ENCODE peak calls at places on chromosomes 13 and 19, in eight cellular contexts. S is NB4, J is IMR-90, B is Peyer's patch, F is astrocyte of the spinal cord, I is uterus, Z is HCT116, U is aorta. M is an unnamed sample.

GRCh38 chr13:24306632-24307031 is 2.7 kb upstream of the C1QTNF9 start:
- DNase-seq in S (no peak), J (peak; percentile 73), B (no peak), F (peak; percentile 12), I (no peak), Z (no peak), U (no peak), M (peak; percentile 5)

GRCh38 chr19:41248895-41249294 is 15.3 kb upstream of the HNRNPUL1 start:
- DNase-seq in S (no peak), J (no peak), B (no peak), F (no peak), I (no peak), Z (no peak), U (no peak), M (no peak)

GRCh38 chr19:41699968-41700323 is 8.5 kb upstream of the CEACAM5 start:
- DNase-seq in S (no peak), J (no peak), B (no peak), F (no peak), I (no peak), Z (no peak), U (no peak), M (no peak)

GRCh38 chr13:84902243-84902642 is 897.0 kb downstream of the SLITRK6 start:
- DNase-seq in S (no peak), J (no peak), B (no peak), F (no peak), I (no peak), Z (no peak), U (no peak), M (no peak)

GRCh38 chr13:98184796-98185195 is 7.7 kb upstream of the RNF113B start:
- DNase-seq in S (no peak), J (peak; percentile 68), B (no peak), F (peak; percentile 57), I (no peak), Z (no peak), U (no peak), M (peak; percentile 49)

GRCh38 chr13:39815345-39816111 is 160.1 kb downstream of the COG6 start:
- DNase-seq in S (no peak), J (no peak), B (no peak), F (peak; percentile 27), I (no peak), Z (no peak), U (no peak), M (peak; percentile 62)

GRCh38 chr13:78593652-78594494 is 9.5 kb downstream of the POU4F1 start:
- DNase-seq in S (no peak), J (no peak), B (no peak), F (no peak), I (no peak), Z (no peak), U (no peak), M (no peak)

GRCh38 chr19:38433268-38433733 is at the start of gene RYR1:
- DNase-seq in S (peak; percentile 33), J (no peak), B (no peak), F (no peak), I (no peak), Z (peak; percentile 37), U (peak; percentile 81), M (peak; percentile 5)

GRCh38 chr13:79385694-79386093 is 20.4 kb downstream of the RBM26 start:
- DNase-seq in S (peak; percentile 83), J (no peak), B (no peak), F (no peak), I (no peak), Z (no peak), U (no peak), M (no peak)

GRCh38 chr19:9917322-9917721 is 19.0 kb downstream of the OLFM2 start:
- DNase-seq in S (peak; percentile 68), J (peak; percentile 60), B (no peak), F (peak; percentile 24), I (no peak), Z (peak; percentile 42), U (no peak), M (peak; percentile 66)

GRCh38 chr13:60837806-60838205 is 440.8 kb downstream of the TDRD3 start:
- DNase-seq in S (peak; percentile 6), J (no peak), B (no peak), F (peak; percentile 2), I (no peak), Z (no peak), U (no peak), M (no peak)

GRCh38 chr13:60230593-60230992 is 66.9 kb upstream of the DIAPH3 start:
- DNase-seq in S (no peak), J (peak; percentile 1), B (no peak), F (peak; percentile 16), I (no peak), Z (no peak), U (no peak), M (peak; percentile 30)

GRCh38 chr19:13089139-13089856 is 13.4 kb downstream of the LYL1 start:
- DNase-seq in S (no peak), J (no peak), B (no peak), F (no peak), I (no peak), Z (no peak), U (no peak), M (no peak)

GRCh38 chr13:50227356-50227755 is 212.1 kb downstream of the KCNRG start:
- DNase-seq in S (peak; percentile 36), J (no peak), B (no peak), F (no peak), I (no peak), Z (no peak), U (no peak), M (no peak)

GRCh38 chr13:81133066-81133465 is 792.1 kb upstream of the SPRY2 start:
- DNase-seq in S (no peak), J (no peak), B (no peak), F (peak; percentile 74), I (no peak), Z (no peak), U (no peak), M (peak; percentile 16)

GRCh38 chr19:35344511-35345031 is 3.1 kb upstream of the FFAR1 start:
- DNase-seq in S (no peak), J (no peak), B (no peak), F (no peak), I (no peak), Z (no peak), U (no peak), M (no peak)

GRCh38 chr13:25977216-25977615 is 74.6 kb downstream of the SHISA2 start:
- DNase-seq in S (no peak), J (no peak), B (no peak), F (no peak), I (no peak), Z (no peak), U (no peak), M (no peak)

GRCh38 chr19:15902254-15902653 is 4.4 kb upstream of the CYP4F2 start:
- DNase-seq in S (no peak), J (no peak), B (no peak), F (no peak), I (no peak), Z (no peak), U (no peak), M (no peak)

GRCh38 chr13:44140146-44140545 is 233.5 kb upstream of the SERP2 start:
- DNase-seq in S (no peak), J (no peak), B (peak; percentile 60), F (no peak), I (no peak), Z (no peak), U (no peak), M (no peak)

GRCh38 chr19:4066176-4066606 is 508 bp downstream of the ZBTB7A start:
- DNase-seq in S (no peak), J (no peak), B (peak; percentile 71), F (no peak), I (no peak), Z (no peak), U (no peak), M (no peak)

GRCh38 chr13:33208290-33208990 is 77.1 kb downstream of the STARD13 start:
- DNase-seq in S (no peak), J (no peak), B (no peak), F (no peak), I (no peak), Z (no peak), U (no peak), M (no peak)

GRCh38 chr13:26816876-26817275 is 56.3 kb upstream of the GPR12 start:
- DNase-seq in S (no peak), J (no peak), B (no peak), F (no peak), I (no peak), Z (no peak), U (no peak), M (no peak)

GRCh38 chr19:40576181-40576584 is 490 bp upstream of the SHKBP1 start:
- DNase-seq in S (peak; percentile 76), J (no peak), B (no peak), F (no peak), I (no peak), Z (no peak), U (no peak), M (no peak)

GRCh38 chr13:30619731-30620130 is 2.0 kb downstream of the USPL1 start:
- DNase-seq in S (no peak), J (no peak), B (no peak), F (no peak), I (no peak), Z (no peak), U (no peak), M (no peak)

GRCh38 chr13:61286148-61286745 is 129.4 kb downstream of the PCDH20 start:
- DNase-seq in S (peak; percentile 44), J (no peak), B (no peak), F (no peak), I (no peak), Z (peak; percentile 16), U (no peak), M (no peak)

GRCh38 chr19:531753-532571 is at the start of gene CDC34:
- DNase-seq in S (peak; percentile 33), J (no peak), B (no peak), F (no peak), I (no peak), Z (no peak), U (no peak), M (no peak)
- H3K4me3 ChIP-seq in S (peak within 1 kb of the TSS; percentile 64), J (peak within 1 kb of the TSS; percentile 94), B (peak within 1 kb of the TSS; percentile 98), F (peak within 1 kb of the TSS; percentile 91), I (peak within 1 kb of the TSS; percentile 98), Z (peak within 1 kb of the TSS; percentile 77), U (peak within 1 kb of the TSS; percentile 89), M (peak within 1 kb of the TSS; percentile 82)

GRCh38 chr19:7645656-7646425 is 8.9 kb downstream of the STXBP2 start:
- DNase-seq in S (no peak), J (no peak), B (no peak), F (no peak), I (no peak), Z (no peak), U (no peak), M (no peak)
- H3K4me3 ChIP-seq in S (no peak overlapping the region), J (no peak overlapping the region), B (no peak overlapping the region), F (no peak overlapping the region), I (no peak overlapping the region), Z (no peak overlapping the region), U (no peak overlapping the region), M (no peak overlapping the region)

DNA sequence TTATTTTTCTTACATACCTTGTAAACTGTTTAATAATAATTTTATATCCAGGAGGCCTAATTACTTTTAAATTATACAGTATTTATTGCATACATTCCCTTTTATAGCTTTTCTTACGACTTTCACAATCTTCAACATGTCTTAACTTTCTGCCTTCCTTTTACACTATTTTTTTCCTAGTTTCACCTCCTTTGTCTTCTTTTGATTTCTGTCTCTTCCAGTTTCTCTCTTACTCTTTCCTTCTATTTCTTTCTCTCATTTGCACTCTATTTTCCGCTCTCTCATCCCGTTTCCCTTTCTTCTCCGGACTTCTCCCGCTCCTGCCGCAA is 11.5 kb downstream of the ZNF552 start:
- DNase-seq in S (no peak), J (no peak), B (no peak), F (no peak), I (no peak), Z (no peak), U (no peak), M (no peak)
- H3K4me3 ChIP-seq in S (no peak overlapping the region), J (peak overlapping the region; percentile 59), B (no peak overlapping the region), F (peak overlapping the region; percentile 83), I (peak overlapping the region; percentile 49), Z (peak overlapping the region; percentile 61), U (peak overlapping the region; percentile 11), M (peak overlapping the region; percentile 64)

GRCh38 chr13:41462427-41462826 is 5.1 kb downstream of the RGCC start:
- DNase-seq in S (no peak), J (no peak), B (no peak), F (no peak), I (no peak), Z (no peak), U (no peak), M (no peak)
- H3K4me3 ChIP-seq in S (no peak overlapping the region), J (no peak overlapping the region), B (no peak overlapping the region), F (no peak overlapping the region), I (no peak overlapping the region), Z (no peak overlapping the region), U (no peak overlapping the region), M (no peak overlapping the region)